ENCODE peak calls at places on chromosome 1, in four cellular contexts. One of them, this sample, is unnamed.

GRCh38 chr1:55289042-55289441 is 73.9 kb upstream of the USP24 start:
- DNase-seq in dermis microvascular lymphatic vessel endothelial cell: no peak
- DNase-seq in GM13977: no peak
- DNase-seq in small intestine: no peak
- DNase-seq in this sample: no peak

GRCh38 chr1:99173282-99173681 is 91.0 kb upstream of the PLPPR4 start:
- DNase-seq in small intestine: no peak
- DNase-seq in dermis microvascular lymphatic vessel endothelial cell: no peak
- DNase-seq in GM13977: no peak
- DNase-seq in this sample: no peak

GRCh38 chr1:67815303-67816095 is 17.8 kb downstream of the GNG12 start:
- DNase-seq in GM13977: no peak
- DNase-seq in small intestine: peak; percentile 98
- DNase-seq in dermis microvascular lymphatic vessel endothelial cell: no peak
- DNase-seq in this sample: no peak

GRCh38 chr1:4699724-4700301 is 45.4 kb downstream of the AJAP1 start:
- DNase-seq in small intestine: no peak
- DNase-seq in GM13977: no peak
- DNase-seq in dermis microvascular lymphatic vessel endothelial cell: no peak
- DNase-seq in this sample: no peak

GRCh38 chr1:111631502-111631901 is 11.9 kb downstream of the RAP1A start:
- DNase-seq in small intestine: no peak
- DNase-seq in dermis microvascular lymphatic vessel endothelial cell: no peak
- DNase-seq in GM13977: no peak
- DNase-seq in this sample: no peak

GRCh38 chr1:209787551-209787950 is 3.2 kb upstream of the C1orf74 start:
- DNase-seq in small intestine: peak; percentile 89
- DNase-seq in GM13977: no peak
- DNase-seq in dermis microvascular lymphatic vessel endothelial cell: no peak
- DNase-seq in this sample: no peak

GRCh38 chr1:157269656-157270375 is 131.6 kb upstream of the ETV3 start:
- DNase-seq in GM13977: peak; percentile 21
- DNase-seq in small intestine: no peak
- DNase-seq in dermis microvascular lymphatic vessel endothelial cell: no peak
- DNase-seq in this sample: no peak

GRCh38 chr1:35319988-35320713 is 51.6 kb downstream of the ZMYM4 start:
- DNase-seq in small intestine: no peak
- DNase-seq in dermis microvascular lymphatic vessel endothelial cell: no peak
- DNase-seq in GM13977: no peak
- DNase-seq in this sample: no peak

GRCh38 chr1:19429611-19430010 is 55.7 kb downstream of the CAPZB start:
- DNase-seq in GM13977: no peak
- DNase-seq in small intestine: no peak
- DNase-seq in dermis microvascular lymphatic vessel endothelial cell: peak; percentile 67
- DNase-seq in this sample: no peak

GRCh38 chr1:20584890-20585289 is 4.0 kb upstream of the CDA start:
- DNase-seq in GM13977: no peak
- DNase-seq in dermis microvascular lymphatic vessel endothelial cell: peak; percentile 23
- DNase-seq in small intestine: no peak
- DNase-seq in this sample: no peak

This sample was measured in Kasumi-1.